ENCODE peak calls at places on chromosomes 6 and 20, in four cellular contexts. Z is bronchial epithelial cell, M is kidney glomerular epithelial cell, I is substantia nigra. T is an unnamed sample.

GRCh38 chr6:152225231-152225934 is 411.8 kb downstream of the SYNE1 start:
- DNase-seq in Z (no peak), M (no peak), I (no peak), T (no peak)

GRCh38 chr6:80316655-80317332 is 210.3 kb downstream of the BCKDHB start:
- DNase-seq in Z (no peak), M (no peak), I (no peak), T (no peak)

GRCh38 chr6:157158897-157159296 is 164.4 kb downstream of the TMEM242 start:
- DNase-seq in Z (no peak), M (no peak), I (no peak), T (no peak)

GRCh38 chr6:125940691-125941090 is 15.9 kb upstream of the HINT3 start:
- DNase-seq in Z (peak; percentile 74), M (no peak), I (no peak), T (peak; percentile 62)

GRCh38 chr20:49278817-49279676 is 1.2 kb upstream of the ZNFX1 start:
- DNase-seq in Z (no peak), M (no peak), I (no peak), T (no peak)

GRCh38 chr6:54361188-54361587 is 52.9 kb downstream of the TINAG start:
- DNase-seq in Z (peak; percentile 66), M (no peak), I (no peak), T (peak; percentile 70)

GRCh38 chr6:160831751-160832150 is 129.7 kb downstream of the PLG start:
- DNase-seq in Z (no peak), M (no peak), I (no peak), T (no peak)

GRCh38 chr20:44651507-44652373 is at the start of gene ADA:
- DNase-seq in Z (peak; percentile 54), M (peak; percentile 39), I (no peak), T (no peak)

GRCh38 chr6:167744681-167745659 is 81.7 kb upstream of the AFDN start:
- DNase-seq in Z (no peak), M (no peak), I (no peak), T (no peak)

GRCh38 chr6:139027620-139028182 is 844 bp upstream of the ABRACL start:
- DNase-seq in Z (peak; percentile 53), M (peak; percentile 35), I (no peak), T (peak; percentile 57)

GRCh38 chr6:35486005-35486925 is 10.6 kb downstream of the TEAD3 start:
- DNase-seq in Z (peak; percentile 91), M (peak; percentile 56), I (no peak), T (no peak)

GRCh38 chr6:144953552-144954240 is 668.6 kb downstream of the UTRN start:
- DNase-seq in Z (peak; percentile 74), M (peak; percentile 79), I (no peak), T (peak; percentile 95)

GRCh38 chr6:113856571-113857564 is at the start of gene MARCKS:
- DNase-seq in Z (peak; percentile 80), M (peak; percentile 73), I (peak; percentile 50), T (peak; percentile 73)

GRCh38 chr6:108698593-108699289 is 138.0 kb downstream of the FOXO3 start:
- DNase-seq in Z (no peak), M (no peak), I (no peak), T (no peak)

GRCh38 chr20:44074252-44075151 is 112.5 kb downstream of the JPH2 start:
- DNase-seq in Z (peak; percentile 72), M (peak; percentile 14), I (peak; percentile 15), T (peak; percentile 81)

GRCh38 chr20:34581341-34582189 is 23.0 kb downstream of the MAP1LC3A start:
- DNase-seq in Z (no peak), M (peak; percentile 17), I (no peak), T (peak; percentile 52)

GRCh38 chr20:44222969-44223368 is 12.4 kb upstream of the OSER1 start:
- DNase-seq in Z (no peak), M (no peak), I (no peak), T (no peak)

GRCh38 chr6:39357998-39358686 is 35.6 kb upstream of the KCNK16 start:
- DNase-seq in Z (peak; percentile 67), M (peak; percentile 11), I (no peak), T (peak; percentile 70)

GRCh38 chr6:113672691-113673149 is 184.4 kb upstream of the MARCKS start:
- DNase-seq in Z (no peak), M (no peak), I (no peak), T (no peak)

GRCh38 chr6:143543435-143543834 is 31.9 kb upstream of the FUCA2 start:
- DNase-seq in Z (no peak), M (no peak), I (no peak), T (no peak)

GRCh38 chr6:87628881-87629280 is 38.9 kb downstream of the ORC3 start:
- DNase-seq in Z (no peak), M (peak; percentile 12), I (no peak), T (peak; percentile 15)

GRCh38 chr20:48530957-48531356 is 296.8 kb downstream of the PREX1 start:
- DNase-seq in Z (no peak), M (peak; percentile 3), I (no peak), T (peak; percentile 23)

GRCh38 chr6:150418825-150419594 is 50.2 kb downstream of the IYD start:
- DNase-seq in Z (peak; percentile 38), M (peak; percentile 47), I (peak; percentile 33), T (peak; percentile 31)

GRCh38 chr6:116983375-116983774 is 106.3 kb downstream of the RFX6 start:
- DNase-seq in Z (no peak), M (no peak), I (no peak), T (no peak)

GRCh38 chr6:111625511-111626331 is 20.0 kb upstream of the TRAF3IP2 start:
- DNase-seq in Z (peak; percentile 29), M (no peak), I (peak; percentile 23), T (no peak)

GRCh38 chr20:64057628-64058498 is 5.1 kb upstream of the TCEA2 start:
- DNase-seq in Z (peak; percentile 38), M (peak; percentile 27), I (peak; percentile 19), T (peak; percentile 25)

GRCh38 chr6:10957414-10957886 is 70.6 kb downstream of the SYCP2L start:
- DNase-seq in Z (no peak), M (no peak), I (no peak), T (no peak)

GRCh38 chr6:3640868-3641267 is 110.6 kb downstream of the PXDC1 start:
- DNase-seq in Z (no peak), M (no peak), I (no peak), T (no peak)

GRCh38 chr6:144408151-144408550 is 123.0 kb downstream of the UTRN start:
- DNase-seq in Z (no peak), M (no peak), I (no peak), T (no peak)

GRCh38 chr6:169263836-169264608 is 10.4 kb upstream of the THBS2 start:
- DNase-seq in Z (peak; percentile 73), M (peak; percentile 7), I (no peak), T (peak; percentile 78)